ENCODE peak calls at places on chromosomes 5 and 9, in ten cellular contexts. X is GM10248; W is foreskin fibroblast; Y is islet precursor cell; D is head of caudate nucleus; V is ACHN; K is T-helper 1 cell; M is CD4-positive, alpha-beta T cell; B is T-helper 22 cell; O is tibial artery. P is an unnamed sample.

GRCh38 chr5:148911386-148911785 is 85.0 kb downstream of the ADRB2 start:
- DNase-seq in X (no peak), W (no peak), Y (no peak), D (no peak), V (no peak), K (no peak), M (no peak), B (no peak), O (no peak), P (no peak)

GRCh38 chr9:138112791-138113600 is 235.4 kb downstream of the CACNA1B start:
- DNase-seq in X (no peak), W (no peak), Y (peak), D (peak), V (no peak), K (no peak), M (no peak), B (no peak), O (no peak), P (no peak)

GRCh38 chr9:2241875-2242741 is 227.0 kb downstream of the SMARCA2 start:
- DNase-seq in X (peak), W (peak), Y (peak), D (peak), V (peak), K (peak), M (peak), B (peak), O (peak), P (peak)

GRCh38 chr5:87722286-87722685 is 309.6 kb upstream of the CCNH start:
- DNase-seq in X (no peak), W (no peak), Y (no peak), D (no peak), V (no peak), K (no peak), M (no peak), B (no peak), O (no peak), P (no peak)

GRCh38 chr5:620586-621180 is 8.5 kb downstream of the CEP72 start:
- DNase-seq in X (no peak), W (no peak), Y (peak), D (peak), V (no peak), K (no peak), M (no peak), B (no peak), O (peak), P (no peak)

GRCh38 chr9:114532561-114533237 is 27.4 kb upstream of the WHRN start:
- DNase-seq in X (no peak), W (no peak), Y (no peak), D (no peak), V (peak), K (no peak), M (no peak), B (no peak), O (no peak), P (no peak)

GRCh38 chr5:152942633-152943336 is 537.7 kb upstream of the NMUR2 start:
- DNase-seq in X (no peak), W (no peak), Y (no peak), D (no peak), V (no peak), K (no peak), M (no peak), B (no peak), O (no peak), P (no peak)

GRCh38 chr5:55908804-55909203 is 57.6 kb downstream of the IL31RA start:
- DNase-seq in X (no peak), W (no peak), Y (no peak), D (no peak), V (no peak), K (no peak), M (no peak), B (no peak), O (no peak), P (no peak)

GRCh38 chr9:105608685-105609598 is 51.0 kb downstream of the FKTN start:
- DNase-seq in X (peak), W (peak), Y (no peak), D (no peak), V (peak), K (no peak), M (no peak), B (no peak), O (no peak), P (peak)

GRCh38 chr9:22010881-22011625 is 1.9 kb upstream of the CDKN2B start:
- DNase-seq in X (no peak), W (peak), Y (peak), D (no peak), V (no peak), K (no peak), M (no peak), B (no peak), O (no peak), P (peak)

GRCh38 chr5:168288349-168289245 is 2.8 kb upstream of the WWC1 start:
- DNase-seq in X (no peak), W (no peak), Y (peak), D (no peak), V (peak), K (no peak), M (no peak), B (no peak), O (no peak), P (peak)

GRCh38 chr5:115050860-115051259 is 118.8 kb downstream of the TRIM36 start:
- DNase-seq in X (no peak), W (no peak), Y (no peak), D (no peak), V (no peak), K (no peak), M (no peak), B (no peak), O (no peak), P (no peak)

GRCh38 chr9:76785501-76785900 is 21.3 kb downstream of the PCA3 start:
- DNase-seq in X (no peak), W (no peak), Y (no peak), D (no peak), V (no peak), K (no peak), M (no peak), B (no peak), O (no peak), P (no peak)

GRCh38 chr5:7868427-7868772 is 431 bp downstream of the FASTKD3 start:
- DNase-seq in X (no peak), W (no peak), Y (no peak), D (no peak), V (no peak), K (no peak), M (no peak), B (no peak), O (no peak), P (no peak)

GRCh38 chr5:135072357-135073247 is 38.6 kb upstream of the PITX1 start:
- DNase-seq in X (no peak), W (no peak), Y (peak), D (no peak), V (no peak), K (no peak), M (no peak), B (no peak), O (peak), P (no peak)

GRCh38 chr5:142275496-142275895 is 49.3 kb downstream of the SPRY4 start:
- DNase-seq in X (no peak), W (no peak), Y (peak), D (no peak), V (no peak), K (no peak), M (no peak), B (no peak), O (peak), P (no peak)

GRCh38 chr5:59099270-59099994 is 516.6 kb downstream of the RAB3C start:
- DNase-seq in X (no peak), W (peak), Y (no peak), D (no peak), V (peak), K (no peak), M (no peak), B (peak), O (no peak), P (peak)

GRCh38 chr9:2477755-2478154 is 143.8 kb upstream of the VLDLR start:
- DNase-seq in X (no peak), W (no peak), Y (no peak), D (no peak), V (no peak), K (no peak), M (no peak), B (no peak), O (no peak), P (no peak)

GRCh38 chr5:151222769-151223446 is 984 bp downstream of the CCDC69 start:
- DNase-seq in X (peak), W (no peak), Y (no peak), D (no peak), V (no peak), K (no peak), M (peak), B (peak), O (peak), P (peak)

GRCh38 chr5:115503420-115503819 is 41.2 kb downstream of the FEM1C start:
- DNase-seq in X (no peak), W (no peak), Y (no peak), D (peak), V (no peak), K (no peak), M (no peak), B (no peak), O (no peak), P (no peak)

GRCh38 chr9:100472725-100473261 is at the start of gene TMEFF1:
- DNase-seq in X (peak), W (no peak), Y (peak), D (peak), V (peak), K (no peak), M (peak), B (peak), O (no peak), P (peak)

GRCh38 chr5:88142801-88143692 is 125.6 kb downstream of the TMEM161B start:
- DNase-seq in X (peak), W (no peak), Y (no peak), D (peak), V (no peak), K (no peak), M (no peak), B (no peak), O (peak), P (no peak)

GRCh38 chr5:53965459-53965858 is 344.9 kb downstream of the ARL15 start:
- DNase-seq in X (no peak), W (no peak), Y (no peak), D (no peak), V (no peak), K (no peak), M (no peak), B (no peak), O (no peak), P (no peak)

GRCh38 chr5:28281381-28281780 is 1243.0 kb upstream of the CDH9 start:
- DNase-seq in X (no peak), W (no peak), Y (no peak), D (no peak), V (peak), K (no peak), M (no peak), B (no peak), O (no peak), P (no peak)

GRCh38 chr9:136671254-136671614 is 8.5 kb downstream of the EGFL7 start:
- DNase-seq in X (no peak), W (no peak), Y (no peak), D (no peak), V (no peak), K (no peak), M (no peak), B (no peak), O (no peak), P (no peak)

GRCh38 chr5:171463844-171464191 is 44.4 kb downstream of the FGF18 start:
- DNase-seq in X (no peak), W (no peak), Y (no peak), D (no peak), V (no peak), K (no peak), M (no peak), B (no peak), O (no peak), P (no peak)

GRCh38 chr9:13241283-13241682 is 38.2 kb downstream of the MPDZ start:
- DNase-seq in X (no peak), W (no peak), Y (no peak), D (no peak), V (no peak), K (no peak), M (no peak), B (no peak), O (no peak), P (no peak)

GRCh38 chr5:50766462-50766861 is 100.0 kb downstream of the PARP8 start:
- DNase-seq in X (no peak), W (no peak), Y (no peak), D (no peak), V (no peak), K (no peak), M (no peak), B (no peak), O (no peak), P (no peak)

GRCh38 chr5:137606401-137606800 is 107.3 kb upstream of the SPOCK1 start:
- DNase-seq in X (no peak), W (no peak), Y (no peak), D (no peak), V (no peak), K (no peak), M (no peak), B (no peak), O (no peak), P (no peak)

GRCh38 chr5:8848997-8849585 is 696.8 kb downstream of the SEMA5A start:
- DNase-seq in X (no peak), W (peak), Y (no peak), D (no peak), V (no peak), K (no peak), M (no peak), B (no peak), O (no peak), P (no peak)

GRCh38 chr9:118529624-118530214 is 825.5 kb downstream of the TLR4 start:
- DNase-seq in X (no peak), W (no peak), Y (no peak), D (no peak), V (no peak), K (no peak), M (no peak), B (no peak), O (no peak), P (no peak)

GRCh38 chr5:173338380-173339015 is 10.3 kb upstream of the STC2 start:
- DNase-seq in X (no peak), W (no peak), Y (peak), D (no peak), V (no peak), K (no peak), M (no peak), B (no peak), O (no peak), P (no peak)

GRCh38 chr5:14424011-14424685 is 157.4 kb upstream of the OTULINL start:
- DNase-seq in X (no peak), W (no peak), Y (peak), D (no peak), V (no peak), K (no peak), M (no peak), B (no peak), O (no peak), P (no peak)

GRCh38 chr9:136520053-136520540 is 25.8 kb downstream of the NOTCH1 start:
- DNase-seq in X (no peak), W (no peak), Y (no peak), D (no peak), V (peak), K (no peak), M (no peak), B (no peak), O (no peak), P (peak)

GRCh38 chr5:31133488-31133887 is 60.0 kb upstream of the CDH6 start:
- DNase-seq in X (no peak), W (no peak), Y (no peak), D (no peak), V (no peak), K (no peak), M (no peak), B (no peak), O (no peak), P (no peak)

GRCh38 chr5:157471709-157472108 is 11.7 kb downstream of the NIPAL4 start:
- DNase-seq in X (peak), W (no peak), Y (peak), D (no peak), V (peak), K (no peak), M (no peak), B (no peak), O (no peak), P (peak)

GRCh38 chr5:134576386-134577021 is 51.0 kb downstream of the JADE2 start:
- DNase-seq in X (no peak), W (no peak), Y (no peak), D (no peak), V (peak), K (no peak), M (no peak), B (no peak), O (no peak), P (no peak)

GRCh38 chr5:153658151-153658550 is 167.7 kb downstream of the GRIA1 start:
- DNase-seq in X (no peak), W (no peak), Y (peak), D (no peak), V (no peak), K (no peak), M (no peak), B (no peak), O (no peak), P (no peak)